ENCODE peak calls at places on chromosomes 11 and 22, in four cellular contexts. One of them, this sample, is unnamed.

GRCh38 chr11:9861860-9862725 is 198.2 kb downstream of the SWAP70 start:
- DNase-seq in mammary epithelial cell: peak
- DNase-seq in stomach: peak
- DNase-seq in A549: peak
- DNase-seq in this sample: peak

GRCh38 chr11:111259871-111260270 is 14.3 kb downstream of the POU2AF2 start:
- DNase-seq in mammary epithelial cell: peak
- DNase-seq in stomach: no peak
- DNase-seq in A549: no peak
- DNase-seq in this sample: no peak

GRCh38 chr22:25482091-25482760 is 82.2 kb upstream of the GRK3 start:
- DNase-seq in mammary epithelial cell: no peak
- DNase-seq in stomach: no peak
- DNase-seq in A549: no peak
- DNase-seq in this sample: no peak

GRCh38 chr11:69209936-69210659 is 54.4 kb downstream of the SMIM38 start:
- DNase-seq in mammary epithelial cell: no peak
- DNase-seq in stomach: no peak
- DNase-seq in A549: no peak
- DNase-seq in this sample: no peak

GRCh38 chr11:134425816-134426536 is 13.9 kb upstream of the B3GAT1 start:
- DNase-seq in mammary epithelial cell: no peak
- DNase-seq in stomach: no peak
- DNase-seq in A549: no peak
- DNase-seq in this sample: no peak

GRCh38 chr11:96426356-96427103 is 36.7 kb downstream of the JRKL start:
- DNase-seq in mammary epithelial cell: peak
- DNase-seq in stomach: no peak
- DNase-seq in A549: peak
- DNase-seq in this sample: peak

GRCh38 chr11:44806631-44807030 is 79.9 kb downstream of the TSPAN18 start:
- DNase-seq in mammary epithelial cell: no peak
- DNase-seq in stomach: no peak
- DNase-seq in A549: no peak
- DNase-seq in this sample: no peak

GRCh38 chr11:74644084-74644483 is 51.7 kb downstream of the POLD3 start:
- DNase-seq in mammary epithelial cell: no peak
- DNase-seq in stomach: no peak
- DNase-seq in A549: no peak
- DNase-seq in this sample: no peak

GRCh38 chr22:41913040-41913719 is 1.7 kb downstream of the SHISA8 start:
- DNase-seq in mammary epithelial cell: no peak
- DNase-seq in stomach: no peak
- DNase-seq in A549: no peak
- DNase-seq in this sample: no peak

GRCh38 chr22:28137036-28137435 is 218.0 kb upstream of the PITPNB start:
- DNase-seq in mammary epithelial cell: no peak
- DNase-seq in stomach: no peak
- DNase-seq in A549: no peak
- DNase-seq in this sample: no peak

GRCh38 chr11:106072804-106073203 is 4.3 kb downstream of the KBTBD3 start:
- DNase-seq in mammary epithelial cell: no peak
- DNase-seq in stomach: no peak
- DNase-seq in A549: no peak
- DNase-seq in this sample: no peak

DNA sequence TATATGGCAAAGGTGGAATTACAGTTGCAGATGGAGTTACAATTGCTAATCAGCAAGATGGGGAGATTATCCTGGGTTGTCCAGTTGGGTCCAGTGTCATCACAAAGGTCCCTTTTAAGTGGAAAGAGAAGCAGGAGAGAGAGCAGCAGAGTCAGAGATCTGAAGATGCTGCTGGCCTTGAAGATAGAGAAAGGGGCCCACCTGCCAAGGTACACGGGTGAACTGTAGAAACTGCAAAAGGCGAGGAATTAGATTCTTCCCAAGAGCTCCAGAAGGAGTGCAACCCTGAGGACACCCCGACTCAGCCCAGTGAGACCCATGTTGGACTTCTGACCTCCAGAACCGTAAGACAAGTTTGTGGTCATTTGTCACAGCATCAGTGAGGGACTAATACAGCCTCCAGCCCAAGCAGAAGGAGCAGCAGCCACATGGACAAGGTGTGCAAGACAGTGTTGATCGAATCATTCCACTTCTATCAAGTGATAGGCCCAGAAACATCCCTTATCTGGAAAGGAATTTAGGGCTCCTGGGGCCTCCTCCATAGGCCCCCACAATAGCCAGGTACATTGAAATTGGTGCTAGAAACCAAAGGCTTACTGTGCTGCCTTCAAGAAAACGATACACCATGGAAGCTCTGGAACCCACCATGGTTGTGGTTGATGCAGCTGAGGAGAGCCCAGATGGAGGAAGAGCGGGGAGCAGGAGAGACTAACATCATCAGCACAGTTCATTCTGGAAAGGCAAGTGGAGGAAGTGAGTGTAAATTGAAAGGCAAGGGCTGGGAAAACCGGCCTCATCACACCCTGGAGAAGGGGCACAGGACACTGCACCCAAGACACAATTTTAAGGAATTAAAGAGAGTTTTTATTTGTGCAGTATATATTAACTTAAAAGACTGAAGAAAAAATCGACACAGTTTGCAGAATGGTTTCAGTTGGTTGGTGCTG is 23.3 kb downstream of the SNAP29 start:
- DNase-seq in mammary epithelial cell: no peak
- DNase-seq in stomach: no peak
- DNase-seq in A549: no peak
- DNase-seq in this sample: no peak
- H3K4me3 ChIP-seq in mammary epithelial cell: no peak
- H3K4me3 ChIP-seq in stomach: no peak
- H3K4me3 ChIP-seq in A549: no peak
- H3K4me3 ChIP-seq in this sample: no peak

DNA sequence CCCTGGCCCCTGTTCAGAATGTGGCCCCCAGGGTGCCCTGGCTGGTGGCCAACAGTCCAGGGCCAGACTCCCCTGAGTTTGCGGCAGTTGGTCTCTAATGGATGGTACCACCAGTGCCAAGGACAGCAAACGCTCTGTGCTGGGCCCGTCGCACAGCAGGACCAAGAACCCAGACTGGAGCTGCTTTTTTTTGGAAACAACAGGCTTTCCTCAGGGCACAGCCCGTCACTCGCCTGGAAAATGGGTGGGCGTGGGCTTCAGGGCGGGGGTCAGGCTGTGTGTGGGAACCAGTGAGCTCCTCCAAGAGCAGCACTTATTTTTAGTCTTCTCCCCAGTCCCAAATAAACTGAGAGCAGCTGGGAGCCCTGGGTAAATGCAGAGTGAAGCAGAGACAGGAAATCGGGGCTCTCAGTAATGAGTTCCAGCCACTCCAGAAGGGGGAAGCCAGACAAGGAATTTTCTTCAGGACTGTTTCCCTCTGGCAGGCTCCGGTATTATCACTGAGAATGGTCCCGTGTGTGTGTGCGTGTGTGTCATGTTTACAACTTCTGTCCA is 62.9 kb downstream of the PPFIBP2 start:
- DNase-seq in mammary epithelial cell: no peak
- DNase-seq in stomach: no peak
- DNase-seq in A549: no peak
- DNase-seq in this sample: no peak
- H3K27ac ChIP-seq in mammary epithelial cell: no peak
- H3K27ac ChIP-seq in stomach: peak
- H3K27ac ChIP-seq in A549: peak
- H3K27ac ChIP-seq in this sample: no peak

GRCh38 chr11:114673661-114674060 is 4.7 kb upstream of the NXPE2 start:
- DNase-seq in mammary epithelial cell: no peak
- DNase-seq in stomach: no peak
- DNase-seq in A549: no peak
- DNase-seq in this sample: no peak
- H3K4me3 ChIP-seq in mammary epithelial cell: no peak
- H3K4me3 ChIP-seq in stomach: no peak
- H3K4me3 ChIP-seq in A549: no peak
- H3K4me3 ChIP-seq in this sample: no peak

GRCh38 chr11:113613619-113614018 is 92.5 kb downstream of the TMPRSS5 start:
- DNase-seq in mammary epithelial cell: no peak
- DNase-seq in stomach: no peak
- DNase-seq in A549: no peak
- DNase-seq in this sample: no peak

GRCh38 chr11:113614097-113614496 is 92.0 kb downstream of the TMPRSS5 start:
- DNase-seq in mammary epithelial cell: no peak
- DNase-seq in stomach: no peak
- DNase-seq in A549: no peak
- DNase-seq in this sample: no peak

GRCh38 chr11:113615098-113615497 is 91.0 kb downstream of the TMPRSS5 start:
- DNase-seq in mammary epithelial cell: no peak
- DNase-seq in stomach: no peak
- DNase-seq in A549: no peak
- DNase-seq in this sample: no peak

GRCh38 chr11:113618360-113618759 is 87.7 kb downstream of the TMPRSS5 start:
- DNase-seq in mammary epithelial cell: peak
- DNase-seq in stomach: no peak
- DNase-seq in A549: no peak
- DNase-seq in this sample: no peak

DNA sequence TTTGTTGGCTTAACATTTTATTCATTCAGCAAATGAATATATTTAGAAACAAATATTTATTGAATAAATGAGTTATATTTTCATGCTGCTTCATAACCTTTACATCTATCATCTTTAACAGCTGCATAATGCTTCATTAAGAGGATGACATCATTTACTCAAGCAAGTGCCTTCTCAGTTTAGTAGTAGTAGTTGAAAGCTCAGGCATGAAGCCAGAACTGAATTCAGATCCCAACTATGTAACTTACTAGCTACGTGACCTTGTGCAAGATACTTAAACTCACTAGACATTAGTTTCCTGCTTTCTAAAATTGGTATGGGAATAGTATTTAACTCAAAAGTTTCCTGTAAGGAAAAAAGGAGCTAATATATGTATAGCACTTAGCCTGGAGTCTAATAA is 90.3 kb downstream of the TMPRSS5 start:
- DNase-seq in mammary epithelial cell: no peak
- DNase-seq in stomach: no peak
- DNase-seq in A549: no peak
- DNase-seq in this sample: no peak
- H3K27ac ChIP-seq in mammary epithelial cell: no peak
- H3K27ac ChIP-seq in stomach: no peak
- H3K27ac ChIP-seq in A549: no peak
- H3K27ac ChIP-seq in this sample: no peak

GRCh38 chr11:63710476-63711217 is 29.3 kb downstream of the RTN3 start:
- DNase-seq in mammary epithelial cell: no peak
- DNase-seq in stomach: no peak
- DNase-seq in A549: no peak
- DNase-seq in this sample: no peak
- H3K4me3 ChIP-seq in mammary epithelial cell: no peak
- H3K4me3 ChIP-seq in stomach: no peak
- H3K4me3 ChIP-seq in A549: no peak
- H3K4me3 ChIP-seq in this sample: no peak

GRCh38 chr11:23973244-23973643 is 523.6 kb upstream of the LUZP2 start:
- DNase-seq in mammary epithelial cell: no peak
- DNase-seq in stomach: no peak
- DNase-seq in A549: no peak
- DNase-seq in this sample: no peak
- H3K27ac ChIP-seq in mammary epithelial cell: no peak
- H3K27ac ChIP-seq in stomach: no peak
- H3K27ac ChIP-seq in A549: no peak
- H3K27ac ChIP-seq in this sample: no peak

This sample was measured in OCI-LY7.